ENCODE peak calls at places on chromosomes 6 and 20, in ten cellular contexts. M is BJ, O is HFFc6, Y is pancreas, S is endothelial cell, R is GM10248, U is adrenal gland, Z is WTC11, N is choroid plexus epithelial cell, F is ovary. W is an unnamed sample.

GRCh38 chr6:77502966-77503365 is 39.7 kb upstream of the HTR1B start:
- DNase-seq in M (no peak), O (no peak), Y (no peak), S (no peak), R (no peak), U (no peak), Z (no peak), N (peak; percentile 13), F (no peak), W (no peak)

GRCh38 chr6:54244430-54244829 is 63.8 kb upstream of the TINAG start:
- DNase-seq in M (no peak), O (peak; percentile 24), Y (no peak), S (no peak), R (no peak), U (no peak), Z (no peak), N (peak; percentile 63), F (no peak), W (no peak)

GRCh38 chr6:14596410-14596809 is 478.8 kb downstream of the CD83 start:
- DNase-seq in M (peak; percentile 3), O (peak; percentile 1), Y (no peak), S (no peak), R (no peak), U (peak; percentile 22), Z (no peak), N (peak; percentile 99), F (no peak), W (no peak)

GRCh38 chr6:29734046-29735018 is 11.1 kb downstream of the HLA-F start:
- DNase-seq in M (no peak), O (no peak), Y (no peak), S (no peak), R (no peak), U (no peak), Z (no peak), N (no peak), F (no peak), W (no peak)

GRCh38 chr6:2884817-2885216 is 18.3 kb downstream of the SERPINB9 start:
- DNase-seq in M (no peak), O (no peak), Y (no peak), S (no peak), R (no peak), U (no peak), Z (no peak), N (no peak), F (no peak), W (no peak)

GRCh38 chr6:44096615-44097014 is 30.6 kb downstream of the MRPL14 start:
- DNase-seq in M (no peak), O (peak; percentile 65), Y (peak; percentile 71), S (peak; percentile 76), R (peak; percentile 86), U (peak; percentile 83), Z (peak; percentile 71), N (peak; percentile 85), F (peak; percentile 69), W (peak; percentile 65)

GRCh38 chr6:10205120-10205519 is 209.8 kb downstream of the TFAP2A start:
- DNase-seq in M (no peak), O (no peak), Y (no peak), S (no peak), R (no peak), U (no peak), Z (no peak), N (no peak), F (no peak), W (no peak)

GRCh38 chr20:10524034-10524476 is 89.0 kb downstream of the SLX4IP start:
- DNase-seq in M (no peak), O (no peak), Y (no peak), S (no peak), R (no peak), U (peak; percentile 55), Z (peak; percentile 70), N (peak; percentile 89), F (no peak), W (no peak)

GRCh38 chr6:2743280-2744205 is 7.2 kb downstream of the MYLK4 start:
- DNase-seq in M (no peak), O (no peak), Y (peak; percentile 31), S (no peak), R (no peak), U (no peak), Z (no peak), N (no peak), F (no peak), W (no peak)

GRCh38 chr6:137767931-137768690 is 98.9 kb upstream of the TNFAIP3 start:
- DNase-seq in M (no peak), O (peak; percentile 7), Y (no peak), S (no peak), R (peak; percentile 52), U (no peak), Z (no peak), N (peak; percentile 92), F (no peak), W (no peak)

DNA sequence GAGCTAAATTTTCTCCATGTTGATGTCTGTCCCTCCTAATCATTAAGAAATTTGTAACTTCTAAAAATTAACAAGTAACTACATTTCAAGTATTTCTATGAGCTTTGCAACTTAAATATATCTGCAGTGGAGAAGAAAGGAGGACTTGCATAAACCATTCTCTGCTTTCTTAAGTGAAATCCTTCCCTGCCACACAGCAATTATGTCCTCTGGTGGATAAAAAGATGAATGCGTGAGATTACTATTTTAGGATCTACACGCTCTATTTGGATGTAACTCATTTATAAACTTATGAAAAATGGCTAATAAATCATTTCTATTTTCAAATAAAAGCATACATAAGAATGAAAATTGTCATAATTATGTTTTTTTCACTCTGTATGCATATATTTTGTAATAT is 338.0 kb upstream of the PTCHD4 start:
- DNase-seq in M (no peak), O (no peak), Y (no peak), S (no peak), R (no peak), U (no peak), Z (no peak), N (peak; percentile 68), F (no peak), W (no peak)
- TF ChIP-seq CTCF in M (peak; percentile 25), O (peak; percentile 58), Y (no peak), S (no peak), R (no peak), U (no peak), Z (no peak), N (peak; percentile 57), F (no peak), W (no peak)

DNA sequence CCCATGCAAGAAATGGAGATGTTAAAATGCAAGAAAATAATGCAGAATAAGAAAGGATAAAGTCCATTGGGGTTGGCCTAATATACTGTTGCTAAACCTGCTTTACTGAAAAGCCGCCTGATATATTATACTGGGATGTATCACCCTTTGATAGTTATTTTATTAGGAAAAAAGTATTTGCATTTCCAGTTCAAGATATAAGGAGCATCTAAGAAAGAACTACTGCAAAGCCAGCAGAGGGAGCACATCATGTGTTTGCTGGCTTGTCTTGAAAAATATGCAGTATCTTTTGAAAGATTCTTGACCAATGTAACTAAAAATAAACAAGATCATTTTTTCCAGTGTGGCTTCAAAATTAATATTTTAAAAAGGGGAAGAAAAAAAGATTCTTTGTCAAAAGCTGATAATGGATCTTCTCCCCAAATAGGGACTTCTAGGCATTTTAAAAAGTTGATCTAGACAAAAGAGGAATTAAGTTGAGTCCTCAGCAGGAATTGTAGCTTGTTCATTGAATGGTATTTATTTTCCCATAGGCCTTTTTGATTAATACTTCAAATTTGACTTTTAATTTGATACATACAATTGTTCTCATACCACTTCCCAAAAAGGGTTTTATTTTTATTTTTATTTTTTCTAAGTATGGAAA is 214.9 kb downstream of the ZFAND3 start:
- DNase-seq in M (no peak), O (peak; percentile 58), Y (no peak), S (no peak), R (no peak), U (no peak), Z (no peak), N (peak; percentile 87), F (no peak), W (no peak)
- TF ChIP-seq CTCF in M (peak; percentile 75), O (peak; percentile 85), Y (no peak), S (peak; percentile 21), R (peak; percentile 54), U (peak; percentile 37), Z (no peak), N (peak; percentile 80), F (no peak), W (peak; percentile 35)

DNA sequence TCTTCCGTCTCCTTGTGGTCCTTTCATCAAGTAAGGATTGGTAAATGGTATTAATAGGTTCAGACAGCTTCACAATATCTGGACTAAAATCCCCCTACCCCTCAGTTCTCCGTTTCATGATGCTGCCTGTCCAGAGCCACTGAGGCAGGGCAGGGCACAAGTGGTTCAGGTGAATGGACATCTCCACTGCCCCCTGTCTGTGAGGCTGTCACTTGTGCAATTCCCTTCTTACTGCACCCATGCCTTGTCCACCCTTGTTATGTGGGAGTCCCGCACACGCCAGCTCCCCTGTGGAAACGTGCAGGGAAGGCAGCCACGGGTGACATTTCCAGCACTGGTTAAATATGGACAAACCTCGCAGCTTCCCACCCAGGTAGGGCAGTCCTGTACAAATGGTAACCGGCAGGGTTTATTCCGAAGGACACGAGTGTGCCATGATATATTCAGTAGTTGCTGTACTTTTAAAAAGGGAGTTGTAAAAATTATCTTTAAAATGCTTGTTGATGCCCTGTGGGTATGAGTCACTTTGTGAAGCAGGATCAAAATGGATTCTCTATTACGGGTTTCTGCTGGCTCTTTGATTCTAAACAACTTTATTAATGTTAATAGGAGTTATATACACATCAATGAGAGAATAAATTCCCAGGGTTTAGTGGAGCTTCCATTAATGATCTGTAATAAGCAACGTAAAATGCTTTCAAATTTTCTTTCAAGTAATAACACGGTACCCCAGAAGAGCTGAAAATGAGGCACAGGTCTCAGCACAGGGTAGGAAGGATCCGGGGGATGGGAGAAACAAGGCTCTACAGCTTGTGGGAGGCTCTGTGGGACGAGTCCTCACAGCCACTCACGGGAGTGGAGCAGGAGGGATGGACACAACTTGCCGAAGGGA is 73.4 kb downstream of the FYN start:
- DNase-seq in M (no peak), O (no peak), Y (no peak), S (no peak), R (no peak), U (no peak), Z (peak; percentile 24), N (no peak), F (peak; percentile 20), W (no peak)
- TF ChIP-seq CTCF in M (peak; percentile 3), O (peak; percentile 44), Y (no peak), S (no peak), R (peak; percentile 15), U (no peak), Z (no peak), N (peak; percentile 34), F (no peak), W (no peak)

DNA sequence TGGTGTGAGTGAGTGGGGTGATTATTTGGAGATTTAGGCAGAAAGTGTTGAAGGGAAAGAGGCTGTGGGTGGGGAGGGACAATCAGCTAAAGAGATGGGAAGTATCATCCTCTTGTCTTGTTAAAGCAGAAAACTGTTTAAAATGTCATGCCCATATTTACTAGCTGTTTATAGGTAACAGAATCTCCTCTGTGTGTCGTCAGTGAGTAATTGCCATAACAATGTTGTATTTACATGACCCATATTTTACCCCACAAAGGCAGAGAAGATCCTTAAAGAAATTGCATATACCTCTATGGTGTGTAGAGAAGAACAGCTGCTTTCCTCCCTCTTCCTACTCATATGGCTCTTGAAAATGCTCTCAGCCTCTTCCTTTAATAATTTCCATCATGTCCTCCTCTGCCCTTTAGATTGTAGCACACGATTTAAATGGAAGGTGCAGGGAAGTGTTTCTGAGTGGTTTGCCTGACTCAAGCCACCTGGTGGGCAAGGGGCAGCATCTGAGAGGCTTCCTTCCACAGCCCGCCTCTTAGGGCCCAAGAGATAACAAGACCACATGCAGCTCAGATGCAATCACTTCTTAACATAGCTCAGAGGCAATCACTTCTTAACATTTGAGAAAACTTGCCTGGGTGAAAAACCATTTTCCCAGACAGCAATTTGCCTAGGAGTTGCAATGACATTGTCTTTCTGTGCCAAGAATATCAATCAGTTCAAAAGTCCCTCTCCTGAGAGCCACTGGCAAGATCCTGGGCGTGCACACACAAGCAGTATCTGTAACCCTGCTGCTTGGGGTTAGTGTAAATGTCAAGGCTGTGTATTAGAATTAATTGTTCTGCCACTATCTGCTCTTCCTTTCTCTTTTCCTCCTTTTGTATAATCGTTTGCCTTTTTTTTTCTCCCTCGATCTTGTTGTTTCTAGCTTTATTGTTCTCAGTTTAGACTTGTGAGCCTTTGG is 44.1 kb upstream of the EDN1 start:
- DNase-seq in M (no peak), O (peak; percentile 21), Y (no peak), S (no peak), R (no peak), U (peak; percentile 34), Z (no peak), N (peak; percentile 47), F (no peak), W (no peak)
- TF ChIP-seq CTCF in M (no peak), O (no peak), Y (no peak), S (no peak), R (no peak), U (no peak), Z (no peak), N (peak; percentile 11), F (no peak), W (no peak)

W was measured in natural killer cell.